ENCODE peak calls at places on chromosomes 16 and 17, in eight cellular contexts. One of them, this sample, is unnamed.

GRCh38 chr17:58005728-58006562 is 1.1 kb downstream of the SRSF1 start:
- DNase-seq in fibroblast of mammary gland: no peak
- DNase-seq in AG09309: no peak
- DNase-seq in AG09319: no peak
- DNase-seq in cardiac muscle cell: no peak
- DNase-seq in A549: no peak
- DNase-seq in GM06990: no peak
- DNase-seq in cardiac fibroblast: no peak
- DNase-seq in this sample: no peak

GRCh38 chr17:34733351-34733750 is 154.0 kb downstream of the TMEM132E start:
- DNase-seq in fibroblast of mammary gland: no peak
- DNase-seq in AG09309: no peak
- DNase-seq in AG09319: no peak
- DNase-seq in cardiac muscle cell: no peak
- DNase-seq in A549: no peak
- DNase-seq in GM06990: no peak
- DNase-seq in cardiac fibroblast: no peak
- DNase-seq in this sample: no peak

GRCh38 chr17:50561796-50562195 is 1.3 kb downstream of the CACNA1G start:
- DNase-seq in fibroblast of mammary gland: no peak
- DNase-seq in AG09309: no peak
- DNase-seq in AG09319: no peak
- DNase-seq in cardiac muscle cell: no peak
- DNase-seq in A549: no peak
- DNase-seq in GM06990: no peak
- DNase-seq in cardiac fibroblast: no peak
- DNase-seq in this sample: no peak

GRCh38 chr17:68768804-68769203 is 167.6 kb upstream of the FAM20A start:
- DNase-seq in fibroblast of mammary gland: peak
- DNase-seq in AG09309: no peak
- DNase-seq in AG09319: no peak
- DNase-seq in cardiac muscle cell: no peak
- DNase-seq in A549: no peak
- DNase-seq in GM06990: no peak
- DNase-seq in cardiac fibroblast: peak
- DNase-seq in this sample: no peak

GRCh38 chr17:14792751-14793150 is 472.4 kb downstream of the PMP22 start:
- DNase-seq in fibroblast of mammary gland: peak
- DNase-seq in AG09309: no peak
- DNase-seq in AG09319: no peak
- DNase-seq in cardiac muscle cell: peak
- DNase-seq in A549: no peak
- DNase-seq in GM06990: no peak
- DNase-seq in cardiac fibroblast: no peak
- DNase-seq in this sample: no peak

GRCh38 chr17:67608691-67609090 is 109.0 kb upstream of the NOL11 start:
- DNase-seq in fibroblast of mammary gland: peak
- DNase-seq in AG09309: peak
- DNase-seq in AG09319: no peak
- DNase-seq in cardiac muscle cell: peak
- DNase-seq in A549: no peak
- DNase-seq in GM06990: no peak
- DNase-seq in cardiac fibroblast: peak
- DNase-seq in this sample: peak

GRCh38 chr17:30336369-30337171 is 2.7 kb upstream of the TMIGD1 start:
- DNase-seq in fibroblast of mammary gland: peak
- DNase-seq in AG09309: no peak
- DNase-seq in AG09319: no peak
- DNase-seq in cardiac muscle cell: peak
- DNase-seq in A549: peak
- DNase-seq in GM06990: peak
- DNase-seq in cardiac fibroblast: peak
- DNase-seq in this sample: no peak

GRCh38 chr16:4052801-4053662 is 63.2 kb downstream of the ADCY9 start:
- DNase-seq in fibroblast of mammary gland: peak
- DNase-seq in AG09309: peak
- DNase-seq in AG09319: peak
- DNase-seq in cardiac muscle cell: peak
- DNase-seq in A549: no peak
- DNase-seq in GM06990: no peak
- DNase-seq in cardiac fibroblast: peak
- DNase-seq in this sample: no peak

GRCh38 chr17:7355053-7355452 is at the start of gene TMEM95:
- DNase-seq in fibroblast of mammary gland: no peak
- DNase-seq in AG09309: no peak
- DNase-seq in AG09319: no peak
- DNase-seq in cardiac muscle cell: no peak
- DNase-seq in A549: no peak
- DNase-seq in GM06990: no peak
- DNase-seq in cardiac fibroblast: no peak
- DNase-seq in this sample: no peak

GRCh38 chr16:67995423-67995822 is 3.9 kb downstream of the DPEP2 start:
- DNase-seq in fibroblast of mammary gland: peak
- DNase-seq in AG09309: no peak
- DNase-seq in AG09319: no peak
- DNase-seq in cardiac muscle cell: no peak
- DNase-seq in A549: no peak
- DNase-seq in GM06990: peak
- DNase-seq in cardiac fibroblast: no peak
- DNase-seq in this sample: no peak

GRCh38 chr17:80872999-80873951 is 118.4 kb upstream of the CHMP6 start:
- DNase-seq in fibroblast of mammary gland: no peak
- DNase-seq in AG09309: no peak
- DNase-seq in AG09319: no peak
- DNase-seq in cardiac muscle cell: no peak
- DNase-seq in A549: peak
- DNase-seq in GM06990: no peak
- DNase-seq in cardiac fibroblast: no peak
- DNase-seq in this sample: no peak

GRCh38 chr17:27904534-27904933 is 11.4 kb upstream of the LYRM9 start:
- DNase-seq in fibroblast of mammary gland: no peak
- DNase-seq in AG09309: no peak
- DNase-seq in AG09319: no peak
- DNase-seq in cardiac muscle cell: no peak
- DNase-seq in A549: no peak
- DNase-seq in GM06990: no peak
- DNase-seq in cardiac fibroblast: no peak
- DNase-seq in this sample: no peak

GRCh38 chr17:75485688-75486087 is 29.3 kb downstream of the TMEM94 start:
- DNase-seq in fibroblast of mammary gland: no peak
- DNase-seq in AG09309: no peak
- DNase-seq in AG09319: no peak
- DNase-seq in cardiac muscle cell: no peak
- DNase-seq in A549: no peak
- DNase-seq in GM06990: no peak
- DNase-seq in cardiac fibroblast: no peak
- DNase-seq in this sample: no peak

GRCh38 chr17:75486951-75487350 is 28.4 kb downstream of the CASKIN2 start:
- DNase-seq in fibroblast of mammary gland: no peak
- DNase-seq in AG09309: no peak
- DNase-seq in AG09319: no peak
- DNase-seq in cardiac muscle cell: no peak
- DNase-seq in A549: no peak
- DNase-seq in GM06990: no peak
- DNase-seq in cardiac fibroblast: no peak
- DNase-seq in this sample: no peak

GRCh38 chr17:75488693-75489510 is 26.4 kb downstream of the CASKIN2 start:
- DNase-seq in fibroblast of mammary gland: no peak
- DNase-seq in AG09309: no peak
- DNase-seq in AG09319: no peak
- DNase-seq in cardiac muscle cell: no peak
- DNase-seq in A549: no peak
- DNase-seq in GM06990: no peak
- DNase-seq in cardiac fibroblast: no peak
- DNase-seq in this sample: no peak

GRCh38 chr17:75487351-75488070 is 27.8 kb downstream of the CASKIN2 start:
- DNase-seq in fibroblast of mammary gland: no peak
- DNase-seq in AG09309: no peak
- DNase-seq in AG09319: no peak
- DNase-seq in cardiac muscle cell: peak
- DNase-seq in A549: no peak
- DNase-seq in GM06990: peak
- DNase-seq in cardiac fibroblast: peak
- DNase-seq in this sample: no peak

GRCh38 chr17:75486151-75486550 is 29.2 kb downstream of the CASKIN2 start:
- DNase-seq in fibroblast of mammary gland: no peak
- DNase-seq in AG09309: no peak
- DNase-seq in AG09319: no peak
- DNase-seq in cardiac muscle cell: no peak
- DNase-seq in A549: no peak
- DNase-seq in GM06990: no peak
- DNase-seq in cardiac fibroblast: no peak
- DNase-seq in this sample: no peak
- TF ChIP-seq CTCF in fibroblast of mammary gland: no peak
- TF ChIP-seq CTCF in AG09309: no peak
- TF ChIP-seq CTCF in AG09319: no peak
- TF ChIP-seq CTCF in cardiac muscle cell: no peak
- TF ChIP-seq CTCF in A549: no peak
- TF ChIP-seq CTCF in GM06990: no peak
- TF ChIP-seq CTCF in cardiac fibroblast: no peak
- TF ChIP-seq CTCF in this sample: no peak

DNA sequence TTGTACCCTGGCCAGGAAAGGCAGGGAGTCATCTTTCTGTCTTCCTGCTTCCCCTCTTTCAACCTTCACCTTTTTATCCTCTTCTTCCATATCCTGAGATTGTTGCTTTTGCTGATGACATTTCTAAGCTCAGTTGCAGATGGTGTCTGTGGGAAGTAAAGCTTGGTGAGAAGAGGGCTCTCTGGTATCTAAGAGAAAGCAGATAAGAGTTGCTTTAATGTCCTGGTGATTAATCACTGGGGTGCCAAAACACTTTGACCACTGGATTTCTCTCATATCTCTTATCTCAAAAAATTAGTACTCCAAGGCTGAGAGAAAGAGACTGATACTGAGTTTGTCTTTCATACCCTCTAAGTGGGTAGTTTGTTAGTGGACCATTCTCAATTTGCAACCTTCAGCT is 71.3 kb downstream of the NEUROD2 start:
- DNase-seq in fibroblast of mammary gland: no peak
- DNase-seq in AG09309: no peak
- DNase-seq in AG09319: no peak
- DNase-seq in cardiac muscle cell: no peak
- DNase-seq in A549: no peak
- DNase-seq in GM06990: no peak
- DNase-seq in cardiac fibroblast: no peak
- DNase-seq in this sample: no peak
- TF ChIP-seq CTCF in fibroblast of mammary gland: no peak
- TF ChIP-seq CTCF in AG09309: no peak
- TF ChIP-seq CTCF in AG09319: no peak
- TF ChIP-seq CTCF in cardiac muscle cell: no peak
- TF ChIP-seq CTCF in A549: no peak
- TF ChIP-seq CTCF in GM06990: no peak
- TF ChIP-seq CTCF in cardiac fibroblast: no peak
- TF ChIP-seq CTCF in this sample: no peak

GRCh38 chr16:1305823-1306222 is 3.6 kb upstream of the UBE2I start:
- DNase-seq in fibroblast of mammary gland: no peak
- DNase-seq in AG09309: no peak
- DNase-seq in AG09319: no peak
- DNase-seq in cardiac muscle cell: no peak
- DNase-seq in A549: no peak
- DNase-seq in GM06990: no peak
- DNase-seq in cardiac fibroblast: no peak
- DNase-seq in this sample: no peak

GRCh38 chr16:1309888-1310831 is 724 bp downstream of the UBE2I start:
- DNase-seq in fibroblast of mammary gland: peak
- DNase-seq in AG09309: no peak
- DNase-seq in AG09319: no peak
- DNase-seq in cardiac muscle cell: peak
- DNase-seq in A549: no peak
- DNase-seq in GM06990: peak
- DNase-seq in cardiac fibroblast: peak
- DNase-seq in this sample: no peak

GRCh38 chr16:1308036-1308976 is 1.1 kb upstream of the UBE2I start:
- DNase-seq in fibroblast of mammary gland: peak
- DNase-seq in AG09309: no peak
- DNase-seq in AG09319: no peak
- DNase-seq in cardiac muscle cell: no peak
- DNase-seq in A549: peak
- DNase-seq in GM06990: no peak
- DNase-seq in cardiac fibroblast: peak
- DNase-seq in this sample: no peak

GRCh38 chr16:1308977-1309885 is at the start of gene UBE2I:
- DNase-seq in fibroblast of mammary gland: peak
- DNase-seq in AG09309: peak
- DNase-seq in AG09319: peak
- DNase-seq in cardiac muscle cell: peak
- DNase-seq in A549: peak
- DNase-seq in GM06990: peak
- DNase-seq in cardiac fibroblast: peak
- DNase-seq in this sample: peak

DNA sequence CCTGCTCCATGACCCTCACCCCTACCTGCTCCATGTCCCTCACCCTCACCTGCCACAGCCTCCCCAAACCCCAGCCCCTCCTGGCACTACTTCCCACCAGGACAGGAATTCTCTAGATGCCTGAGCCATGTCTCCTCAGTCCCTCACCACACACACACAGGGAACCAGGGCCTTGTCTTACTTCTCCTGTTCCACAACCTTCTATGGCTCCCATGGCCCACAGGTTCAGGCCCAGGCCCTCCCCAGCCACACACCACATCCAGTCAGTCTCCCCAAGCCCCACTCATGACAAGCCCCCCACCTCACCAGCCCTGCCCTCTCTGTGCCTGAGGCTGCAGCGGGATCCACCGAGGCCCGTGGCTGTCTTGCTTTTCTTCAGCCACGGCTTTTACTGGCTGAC is 3.1 kb upstream of the UBE2I start:
- DNase-seq in fibroblast of mammary gland: no peak
- DNase-seq in AG09309: no peak
- DNase-seq in AG09319: no peak
- DNase-seq in cardiac muscle cell: no peak
- DNase-seq in A549: no peak
- DNase-seq in GM06990: no peak
- DNase-seq in cardiac fibroblast: no peak
- DNase-seq in this sample: no peak
- TF ChIP-seq CTCF in fibroblast of mammary gland: no peak
- TF ChIP-seq CTCF in AG09309: no peak
- TF ChIP-seq CTCF in AG09319: no peak
- TF ChIP-seq CTCF in cardiac muscle cell: no peak
- TF ChIP-seq CTCF in A549: no peak
- TF ChIP-seq CTCF in GM06990: no peak
- TF ChIP-seq CTCF in cardiac fibroblast: no peak
- TF ChIP-seq CTCF in this sample: no peak

DNA sequence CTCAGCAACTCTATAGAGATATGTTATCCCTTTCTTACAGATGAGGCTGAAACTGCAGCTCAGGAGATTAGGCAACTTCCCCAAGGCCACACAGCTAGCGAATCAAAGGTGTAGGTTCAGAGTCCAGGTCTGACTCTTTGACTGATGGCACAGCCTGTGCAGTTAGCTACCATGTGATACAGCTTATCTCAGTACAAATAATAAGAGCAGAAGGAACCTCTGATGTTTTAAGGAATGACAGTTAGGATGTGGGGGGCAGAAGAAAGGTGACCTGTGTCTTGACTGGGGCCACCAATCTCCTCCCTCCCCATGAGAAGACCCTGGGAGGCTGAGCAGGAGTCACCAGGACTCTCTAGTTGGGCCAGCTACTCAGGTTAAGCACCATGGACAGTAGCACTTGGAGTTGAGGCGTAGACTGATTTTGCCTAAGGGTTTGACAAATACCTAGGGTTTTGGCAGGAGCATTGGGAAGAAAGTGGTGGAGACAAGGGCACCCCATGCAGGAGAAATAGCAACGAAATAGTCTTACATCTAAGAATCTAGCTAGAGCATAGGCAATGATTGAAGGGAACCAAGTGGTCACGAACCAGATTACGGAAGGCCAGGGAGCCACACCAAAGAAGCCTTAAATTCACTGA is 22.8 kb upstream of the ACSM2B start:
- DNase-seq in fibroblast of mammary gland: no peak
- DNase-seq in AG09309: no peak
- DNase-seq in AG09319: no peak
- DNase-seq in cardiac muscle cell: no peak
- DNase-seq in A549: no peak
- DNase-seq in GM06990: no peak
- DNase-seq in cardiac fibroblast: no peak
- DNase-seq in this sample: no peak
- TF ChIP-seq CTCF in fibroblast of mammary gland: no peak
- TF ChIP-seq CTCF in AG09309: no peak
- TF ChIP-seq CTCF in AG09319: no peak
- TF ChIP-seq CTCF in cardiac muscle cell: no peak
- TF ChIP-seq CTCF in A549: no peak
- TF ChIP-seq CTCF in GM06990: no peak
- TF ChIP-seq CTCF in cardiac fibroblast: no peak
- TF ChIP-seq CTCF in this sample: no peak

This sample was measured in AG04450.